ENCODE peak calls at places on chromosomes 1 and 21, in nine cellular contexts. W, X, Z, B, G, P, R, M and H are unnamed samples.

GRCh38 chr1:207067695-207068094 is 14.6 kb downstream of the PFKFB2 start:
- DNase-seq in B (no peak), G (no peak), Z (no peak), M (no peak), X (no peak), R (no peak), W (no peak), P (no peak), H (no peak)

GRCh38 chr1:223774133-223774811 is 61.9 kb downstream of the CAPN2 start:
- DNase-seq in X (no peak), W (no peak), R (no peak), Z (no peak), M (no peak), B (no peak), P (no peak), G (no peak), H (no peak)

GRCh38 chr1:16980473-16981268 is at the start of gene MFAP2:
- DNase-seq in P (peak; percentile 36), M (no peak), X (no peak), R (no peak), Z (no peak), W (no peak), G (no peak), B (peak; percentile 72), H (no peak)

GRCh38 chr1:223401873-223402789 is 8.9 kb downstream of the CCDC185 start:
- DNase-seq in Z (no peak), W (no peak), M (no peak), B (no peak), P (peak; percentile 88), G (no peak), X (no peak), R (peak; percentile 78), H (no peak)

GRCh38 chr1:4962836-4963235 is 308.4 kb downstream of the AJAP1 start:
- DNase-seq in M (no peak), G (no peak), Z (no peak), W (no peak), P (no peak), R (no peak), B (no peak), X (no peak), H (no peak)

GRCh38 chr1:1359316-1359667 is 937 bp upstream of the MXRA8 start:
- DNase-seq in P (no peak), B (no peak), G (no peak), R (no peak), X (peak; percentile 37), Z (peak; percentile 8), M (no peak), W (peak; percentile 21), H (no peak)

GRCh38 chr1:67647036-67647798 is 37.8 kb upstream of the GADD45A start:
- DNase-seq in P (no peak), G (no peak), R (peak; percentile 88), B (no peak), Z (no peak), W (peak; percentile 64), X (no peak), M (no peak), H (no peak)

GRCh38 chr1:247105966-247106365 is 1.8 kb upstream of the ZNF669 start:
- DNase-seq in B (no peak), W (no peak), X (no peak), G (no peak), Z (no peak), R (no peak), P (no peak), M (no peak), H (no peak)

GRCh38 chr1:167056529-167057296 is 33.5 kb downstream of the GPA33 start:
- DNase-seq in B (peak; percentile 49), R (no peak), W (no peak), Z (no peak), M (no peak), G (no peak), P (no peak), X (no peak), H (no peak)

GRCh38 chr1:151720974-151721787 is at the start of gene RIIAD1:
- DNase-seq in G (peak; percentile 73), B (peak; percentile 89), W (no peak), P (no peak), R (no peak), M (no peak), X (peak; percentile 37), Z (peak; percentile 59), H (peak; percentile 91)

GRCh38 chr1:87092852-87093251 is 178.4 kb downstream of the HS2ST1 start:
- DNase-seq in Z (no peak), B (no peak), X (no peak), G (no peak), P (no peak), W (no peak), M (no peak), R (no peak), H (no peak)

GRCh38 chr1:208475951-208476824 is 232.0 kb upstream of the PLXNA2 start:
- DNase-seq in B (peak; percentile 90), P (no peak), X (no peak), W (peak; percentile 47), M (no peak), G (no peak), R (peak; percentile 30), Z (no peak), H (no peak)

GRCh38 chr1:183070923-183071618 is 47.9 kb downstream of the LAMC1 start:
- DNase-seq in B (no peak), G (no peak), R (peak; percentile 69), P (no peak), Z (peak; percentile 74), X (peak; percentile 7), W (no peak), M (no peak), H (peak; percentile 64)

GRCh38 chr1:4713669-4714068 is 59.3 kb downstream of the AJAP1 start:
- DNase-seq in P (no peak), R (no peak), Z (no peak), W (no peak), B (no peak), G (no peak), X (no peak), M (no peak), H (no peak)

GRCh38 chr21:37815893-37816292 is 100.4 kb downstream of the KCNJ6 start:
- DNase-seq in R (no peak), Z (no peak), B (no peak), W (no peak), M (no peak), G (no peak), X (no peak), P (no peak), H (no peak)

DNA sequence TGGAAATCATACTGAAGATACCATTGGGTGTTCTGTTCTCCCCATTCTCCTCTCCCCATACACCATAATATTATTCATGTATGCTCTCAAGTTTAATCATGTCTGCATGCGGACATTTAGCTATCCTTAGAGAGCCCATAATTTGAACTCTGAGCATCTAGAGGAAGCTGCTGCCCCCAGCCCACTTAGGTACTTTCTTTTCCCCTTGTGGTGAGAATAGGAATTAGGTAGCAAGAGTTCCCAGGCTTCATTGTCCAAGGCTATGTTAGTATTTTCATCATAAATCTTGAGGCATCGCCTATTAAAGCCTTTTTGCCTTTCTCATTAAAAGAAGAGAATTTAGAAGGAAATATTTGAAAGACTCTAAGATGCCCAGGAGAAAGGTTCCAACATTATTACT is 96.3 kb downstream of the ROR1 start:
- DNase-seq in X (no peak), B (no peak), G (no peak), P (no peak), Z (no peak), M (no peak), W (no peak), R (no peak), H (no peak)
- TF ChIP-seq CTCF in X (no peak), B (peak; percentile 12), G (no peak), P (no peak), Z (no peak), M (no peak), W (no peak), R (peak; percentile 28), H (no peak)

DNA sequence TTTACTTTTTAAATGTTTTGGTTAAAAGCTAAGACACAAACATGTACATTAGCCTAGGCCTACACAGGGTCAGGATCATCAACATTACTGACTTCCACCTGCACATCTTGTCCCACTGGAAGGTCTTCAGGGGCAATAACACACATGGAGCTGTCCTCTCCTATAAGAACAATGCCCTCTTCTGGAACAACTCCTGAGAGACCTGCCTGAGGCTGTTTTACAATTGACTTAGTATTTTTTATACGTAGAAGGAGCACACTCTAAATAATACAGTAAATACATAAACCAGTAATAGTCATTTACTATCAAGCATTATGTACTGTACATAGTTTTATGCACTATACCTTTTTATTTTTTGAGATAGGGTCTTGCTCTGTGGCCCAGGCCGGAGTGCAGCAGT is 14.1 kb upstream of the MOB3C start:
- DNase-seq in P (no peak), X (no peak), M (no peak), W (no peak), B (no peak), Z (no peak), R (peak; percentile 21), G (no peak), H (no peak)
- TF ChIP-seq CTCF in P (no peak), X (no peak), M (no peak), W (no peak), B (no peak), Z (no peak), R (no peak), G (no peak), H (no peak)

GRCh38 chr1:155091071-155092051 is 12.7 kb downstream of the EFNA3 start:
- DNase-seq in Z (peak; percentile 73), M (no peak), X (peak; percentile 86), W (peak; percentile 79), B (peak; percentile 91), G (peak; percentile 82), R (peak; percentile 93), P (peak; percentile 40), H (peak; percentile 84)
- TF ChIP-seq CTCF in Z (peak; percentile 97), M (peak; percentile 98), X (peak; percentile 99), W (peak; percentile 98), B (peak; percentile 98), G (peak; percentile 99), R (peak; percentile 99), P (peak; percentile 98), H (peak; percentile 95)

GRCh38 chr1:111755321-111756123 is at the start of gene DDX20:
- DNase-seq in W (peak; percentile 92), Z (peak; percentile 95), X (peak; percentile 96), R (peak; percentile 95), P (peak; percentile 92), G (peak; percentile 96), M (peak; percentile 92), B (peak; percentile 96), H (peak; percentile 98)

GRCh38 chr1:111761717-111762116 is 6.0 kb downstream of the DDX20 start:
- DNase-seq in X (no peak), M (no peak), P (no peak), W (no peak), G (no peak), Z (no peak), R (no peak), B (no peak), H (no peak)

GRCh38 chr1:111754964-111755320 is 759 bp upstream of the DDX20 start:
- DNase-seq in R (peak; percentile 47), W (peak; percentile 66), B (peak; percentile 69), Z (no peak), G (no peak), P (no peak), X (peak; percentile 58), M (no peak), H (peak; percentile 24)

GRCh38 chr1:111756124-111756513 is 418 bp downstream of the DDX20 start:
- DNase-seq in P (no peak), W (no peak), B (no peak), G (no peak), M (no peak), Z (no peak), R (no peak), X (no peak), H (no peak)

GRCh38 chr1:111758373-111758772 is 2.7 kb downstream of the DDX20 start:
- DNase-seq in B (peak; percentile 47), R (peak; percentile 10), M (no peak), W (no peak), X (no peak), G (no peak), Z (no peak), P (peak; percentile 15), H (no peak)
- TF ChIP-seq CTCF in B (peak; percentile 42), R (peak; percentile 30), M (no peak), W (no peak), X (no peak), G (no peak), Z (peak; percentile 7), P (no peak), H (no peak)